ENCODE peak calls at places on chromosomes 4 and X, in four cellular contexts. T is lower leg skin, N is body of pancreas, S is GM12878. L is an unnamed sample.

GRCh38 chrX:39650883-39651282 is 446.9 kb downstream of the BCOR start:
- DNase-seq in T (no peak), N (no peak), S (no peak), L (no peak)

GRCh38 chrX:132022863-132023116 is 312 bp upstream of the STK26 start:
- DNase-seq in T (no peak), N (no peak), S (no peak), L (no peak)

GRCh38 chrX:125953769-125954168 is 212.3 kb downstream of the DCAF12L2 start:
- DNase-seq in T (no peak), N (no peak), S (no peak), L (no peak)

GRCh38 chr4:56674984-56675383 is 6.1 kb downstream of the HOPX start:
- DNase-seq in T (no peak), N (no peak), S (no peak), L (no peak)

GRCh38 chrX:133923548-133923947 is 61.8 kb downstream of the GPC3 start:
- DNase-seq in T (no peak), N (no peak), S (no peak), L (no peak)

GRCh38 chr4:11505225-11505971 is 76.7 kb upstream of the HS3ST1 start:
- DNase-seq in T (no peak), N (peak), S (no peak), L (no peak)

GRCh38 chr4:1516261-1516660 is 110.0 kb upstream of the NKX1-1 start:
- DNase-seq in T (no peak), N (no peak), S (no peak), L (no peak)

GRCh38 chrX:16743604-16744325 is 24.4 kb downstream of the SYAP1 start:
- DNase-seq in T (no peak), N (no peak), S (no peak), L (no peak)

GRCh38 chr4:110087116-110087708 is 111.2 kb downstream of the ELOVL6 start:
- DNase-seq in T (no peak), N (no peak), S (no peak), L (no peak)

GRCh38 chr4:145285928-145286327 is 105.5 kb upstream of the OTUD4 start:
- DNase-seq in T (no peak), N (no peak), S (no peak), L (no peak)

GRCh38 chrX:99078301-99078700 is 1331.8 kb downstream of the PCDH19 start:
- DNase-seq in T (no peak), N (no peak), S (no peak), L (no peak)

DNA sequence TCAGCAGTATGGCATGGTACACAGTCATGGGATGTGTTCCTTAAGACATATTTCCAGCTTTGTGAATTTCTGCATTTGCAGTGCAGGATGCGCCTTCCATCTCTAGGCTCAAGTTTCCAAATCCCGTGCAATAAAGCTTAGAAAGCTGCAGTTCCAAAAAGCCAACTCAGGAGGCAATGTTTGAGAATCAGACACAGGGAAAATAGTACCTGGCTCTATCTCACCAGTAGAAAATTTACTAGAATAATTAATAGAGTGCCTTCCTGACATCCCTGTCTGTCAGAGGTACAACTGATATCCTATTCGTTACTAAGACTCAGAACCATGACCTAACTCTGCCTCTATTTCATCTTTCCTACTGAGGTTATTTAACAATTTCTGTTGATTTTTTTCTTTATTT is 1333.0 kb downstream of the PCDH19 start:
- DNase-seq in T (no peak), N (no peak), S (no peak), L (no peak)
- TF ChIP-seq CTCF in T (no peak), N (no peak), S (no peak), L (peak)

DNA sequence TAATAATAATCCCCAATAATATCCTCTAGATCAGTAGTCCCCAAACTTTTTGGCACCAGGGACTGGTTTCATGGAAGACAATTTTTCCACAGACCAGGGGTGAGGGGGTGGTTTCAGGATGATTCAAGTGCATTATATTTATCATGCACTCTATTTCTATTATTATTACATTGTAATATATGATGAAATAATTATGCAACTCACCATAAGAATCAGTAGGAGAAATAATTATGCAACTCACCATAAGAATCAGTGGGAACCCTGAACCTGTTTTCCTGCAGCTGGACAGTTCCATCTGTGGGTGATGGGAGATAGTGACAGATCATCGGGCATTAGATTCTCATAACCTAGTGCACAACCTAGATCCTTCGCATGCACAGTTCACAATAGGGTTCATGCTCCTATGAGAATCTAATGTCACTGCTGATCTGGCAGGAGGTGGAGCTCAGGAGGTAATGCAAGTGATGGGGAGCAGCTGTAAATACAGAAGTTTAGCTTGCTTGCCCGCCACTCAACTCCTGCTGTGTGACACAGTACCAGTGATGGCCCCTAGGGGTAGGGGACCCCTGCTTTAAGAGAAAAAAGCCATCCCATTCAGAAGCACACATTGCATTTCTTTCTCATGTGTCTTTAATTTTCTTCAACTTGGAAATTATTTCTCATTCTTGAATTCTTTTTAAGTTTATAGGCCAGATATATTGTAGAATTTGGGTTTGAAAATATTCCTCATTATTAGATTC is 16.0 kb upstream of the SH3RF1 start:
- DNase-seq in T (no peak), N (no peak), S (no peak), L (no peak)
- TF ChIP-seq CTCF in T (no peak), N (no peak), S (peak), L (peak)

GRCh38 chrX:135476378-135476777 is 44.1 kb upstream of the INTS6L start:
- DNase-seq in T (no peak), N (no peak), S (no peak), L (no peak)

GRCh38 chrX:135480076-135480475 is 40.4 kb upstream of the INTS6L start:
- DNase-seq in T (no peak), N (no peak), S (no peak), L (no peak)

GRCh38 chrX:135481696-135482179 is 38.7 kb upstream of the INTS6L start:
- DNase-seq in T (no peak), N (no peak), S (no peak), L (no peak)

DNA sequence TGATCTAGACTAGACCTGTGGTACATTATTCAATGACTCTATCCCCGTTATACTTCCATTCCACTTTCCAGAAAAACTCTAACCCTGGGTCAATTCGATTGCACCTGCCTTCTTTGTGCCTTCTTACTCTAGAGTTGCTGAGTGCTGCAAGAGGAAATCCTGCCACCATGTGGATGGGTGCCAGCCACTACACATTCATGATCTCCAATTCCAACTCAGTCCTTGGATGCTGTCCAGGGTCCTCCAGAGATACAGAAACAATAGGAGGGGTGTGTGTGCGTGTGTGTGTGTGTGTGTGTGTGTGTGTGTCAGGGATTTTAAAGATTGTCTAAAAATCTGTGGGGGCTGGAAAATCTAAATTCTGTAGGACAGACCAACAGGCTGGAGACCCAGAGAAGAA is 42.9 kb upstream of the INTS6L start:
- DNase-seq in T (peak), N (peak), S (no peak), L (no peak)
- TF ChIP-seq CTCF in T (no peak), N (peak), S (peak), L (no peak)

DNA sequence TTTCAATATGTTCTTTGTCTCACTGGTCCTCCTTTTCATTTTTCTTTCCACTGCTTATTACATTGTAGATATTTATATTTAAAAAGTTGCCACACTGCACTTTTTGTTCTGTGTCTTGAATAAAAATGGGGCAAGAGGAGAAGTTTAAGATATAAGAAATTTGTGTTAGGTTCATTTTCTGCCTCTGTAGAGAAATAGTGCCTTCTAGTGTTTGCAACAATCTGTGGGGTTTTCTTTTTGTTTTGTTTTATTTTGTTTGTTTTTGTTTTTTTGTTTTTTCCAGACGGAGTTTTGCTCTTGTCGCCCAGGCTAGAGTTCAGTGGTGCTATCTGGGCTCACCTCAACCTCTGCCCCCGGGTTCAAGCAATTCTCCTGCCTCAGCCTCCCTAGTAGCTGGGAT is 20.1 kb upstream of the SMIM14 start:
- DNase-seq in T (no peak), N (no peak), S (no peak), L (no peak)
- TF ChIP-seq CTCF in T (no peak), N (peak), S (no peak), L (no peak)

DNA sequence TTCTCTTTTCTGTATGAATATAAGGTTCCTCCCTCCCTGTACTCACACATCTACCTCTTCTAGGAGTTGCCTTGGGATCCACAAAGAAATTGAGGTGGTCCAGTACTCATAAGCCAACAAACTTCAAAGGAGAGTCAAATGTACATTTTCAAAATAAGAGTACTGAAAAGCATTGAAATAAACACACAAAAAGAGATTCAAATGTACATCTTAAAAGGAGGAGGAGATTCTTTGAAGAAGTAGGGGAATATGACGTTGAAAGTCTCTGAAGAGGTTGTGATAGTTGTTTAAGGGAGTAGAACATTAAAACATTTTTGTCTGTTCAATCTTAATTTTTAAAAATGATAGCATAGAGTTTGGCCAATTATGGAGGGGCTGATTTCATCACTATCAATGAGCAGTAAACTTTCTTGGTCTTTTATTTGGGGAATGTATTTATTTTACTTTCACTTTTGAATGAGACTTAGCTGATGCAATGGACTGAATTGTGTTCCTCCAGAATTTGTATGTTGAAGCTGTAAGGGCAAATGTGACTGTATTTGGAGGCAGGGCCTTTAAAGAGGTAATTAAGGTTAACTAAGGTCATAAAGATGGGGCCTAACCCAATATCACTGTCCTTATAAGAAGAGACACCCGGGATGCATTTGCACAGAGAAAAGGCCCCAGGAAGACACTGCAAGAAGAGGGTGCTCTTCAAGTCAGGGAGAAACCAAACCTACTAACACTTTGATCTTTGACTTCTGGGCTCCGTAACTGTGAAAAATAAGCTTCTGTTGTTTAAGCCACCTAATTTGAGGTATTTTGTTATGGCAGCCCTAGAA is 226.3 kb upstream of the PGRMC2 start:
- DNase-seq in T (no peak), N (no peak), S (no peak), L (no peak)
- TF ChIP-seq CTCF in T (no peak), N (no peak), S (no peak), L (no peak)

L was measured in mesothelial cell of epicardium.